ENCODE peak calls at places on chromosomes 7 and 10, in eight cellular contexts. X, Z, U, P, Y, L, W and V are unnamed samples.

GRCh38 chr7:101688183-101688831 is 59.2 kb upstream of the MYL10 start:
- DNase-seq in Z (peak), U (peak), Y (peak), X (peak), P (peak), L (peak), W (peak), V (peak)

GRCh38 chr10:118621304-118621942 is 26.0 kb upstream of the PRLHR start:
- DNase-seq in Y (no peak), X (no peak), U (no peak), W (peak), L (no peak), Z (peak), P (no peak), V (no peak)

GRCh38 chr7:29989257-29989995 is at the start of gene SCRN1:
- DNase-seq in P (peak), W (peak), Y (peak), L (peak), Z (peak), U (peak), X (peak), V (peak)

GRCh38 chr7:158431055-158431940 is 156.3 kb downstream of the PTPRN2 start:
- DNase-seq in P (no peak), X (no peak), U (no peak), L (no peak), W (no peak), Y (no peak), Z (no peak), V (no peak)

GRCh38 chr7:33750177-33750576 is 155.2 kb upstream of the BMPER start:
- DNase-seq in Y (no peak), P (no peak), W (no peak), X (no peak), L (no peak), U (no peak), Z (no peak), V (no peak)

GRCh38 chr7:139807009-139807408 is 22.1 kb upstream of the TBXAS1 start:
- DNase-seq in L (no peak), U (no peak), X (no peak), P (no peak), Y (no peak), W (no peak), Z (no peak), V (no peak)

GRCh38 chr7:135253851-135254815 is 20.5 kb downstream of the STRA8 start:
- DNase-seq in X (peak), Z (no peak), W (no peak), L (peak), Y (no peak), U (no peak), P (no peak), V (peak)

GRCh38 chr7:69429817-69430501 is 168.3 kb upstream of the AUTS2 start:
- DNase-seq in Z (no peak), W (no peak), Y (peak), P (peak), L (peak), X (peak), U (no peak), V (peak)

GRCh38 chr7:31747553-31747952 is 60.5 kb downstream of the PPP1R17 start:
- DNase-seq in L (no peak), Y (no peak), Z (no peak), W (no peak), X (no peak), U (no peak), P (no peak), V (no peak)

GRCh38 chr7:39465055-39465929 is 100.9 kb upstream of the YAE1 start:
- DNase-seq in U (peak), W (peak), Y (peak), L (no peak), Z (peak), P (peak), X (no peak), V (peak)

GRCh38 chr10:43211030-43211429 is 55.8 kb downstream of the RASGEF1A start:
- DNase-seq in U (no peak), W (no peak), P (no peak), X (no peak), L (peak), Z (no peak), Y (no peak), V (peak)

GRCh38 chr7:30654296-30655090 is 27.8 kb downstream of the CRHR2 start:
- DNase-seq in Z (no peak), W (no peak), P (no peak), L (peak), Y (no peak), U (no peak), X (no peak), V (no peak)

GRCh38 chr10:59757966-59758365 is 4.7 kb upstream of the MRLN start:
- DNase-seq in Z (no peak), P (no peak), U (no peak), L (no peak), W (no peak), X (no peak), Y (no peak), V (no peak)

GRCh38 chr7:101173752-101174244 is 6.3 kb downstream of the NAT16 start:
- DNase-seq in Y (peak), Z (peak), L (no peak), X (no peak), P (peak), U (peak), W (peak), V (no peak)

GRCh38 chr10:59606551-59606961 is 103.1 kb downstream of the SLC16A9 start:
- DNase-seq in U (no peak), X (no peak), Y (no peak), Z (no peak), P (no peak), W (no peak), L (no peak), V (no peak)

GRCh38 chr7:45347804-45348203 is 190.2 kb downstream of the RAMP3 start:
- DNase-seq in P (no peak), W (no peak), Y (no peak), X (no peak), L (no peak), U (no peak), Z (no peak), V (no peak)

GRCh38 chr7:71735961-71736556 is 604.1 kb downstream of the GALNT17 start:
- DNase-seq in P (peak), U (peak), W (peak), Y (peak), Z (peak), L (no peak), X (peak), V (peak)

GRCh38 chr7:127901895-127902703 is 129.1 kb downstream of the LRRC4 start:
- DNase-seq in Y (no peak), U (no peak), X (no peak), W (no peak), P (no peak), Z (no peak), L (no peak), V (no peak)

GRCh38 chr10:79053081-79053434 is 15.7 kb upstream of the ZMIZ1 start:
- DNase-seq in W (no peak), Z (no peak), Y (no peak), X (no peak), U (no peak), L (peak), P (no peak), V (peak)

GRCh38 chr7:73308074-73308664 is 457 bp downstream of the NSUN5 start:
- DNase-seq in X (no peak), Z (no peak), W (peak), L (peak), P (no peak), Y (no peak), U (peak), V (no peak)

GRCh38 chr7:2688409-2689342 is 674 bp downstream of the AMZ1 start:
- DNase-seq in U (peak), X (peak), P (peak), Y (no peak), Z (no peak), W (no peak), L (peak), V (no peak)

GRCh38 chr10:75547391-75548298 is 116.2 kb downstream of the LRMDA start:
- DNase-seq in Y (no peak), L (no peak), P (no peak), W (no peak), U (no peak), X (no peak), Z (no peak), V (no peak)

GRCh38 chr7:87027900-87028299 is 31.6 kb downstream of the ELAPOR2 start:
- DNase-seq in W (no peak), U (peak), Y (no peak), L (no peak), X (no peak), Z (no peak), P (no peak), V (no peak)

GRCh38 chr7:159017210-159017609 is 127.5 kb downstream of the VIPR2 start:
- DNase-seq in Z (no peak), L (no peak), Y (no peak), P (no peak), X (no peak), W (no peak), U (no peak), V (no peak)

GRCh38 chr7:76303829-76304505 is 1.5 kb downstream of the HSPB1 start:
- DNase-seq in P (no peak), X (no peak), Z (no peak), W (no peak), U (no peak), L (no peak), Y (no peak), V (no peak)

GRCh38 chr7:3975371-3975770 is 674.3 kb downstream of the SDK1 start:
- DNase-seq in P (no peak), X (no peak), L (no peak), Y (no peak), Z (no peak), W (no peak), U (no peak), V (no peak)

GRCh38 chr7:77917500-77918262 is 119.1 kb downstream of the PHTF2 start:
- DNase-seq in U (no peak), Z (no peak), P (no peak), W (no peak), L (no peak), X (no peak), Y (peak), V (no peak)